ENCODE peak calls at places on chromosomes 6 and 20, in six cellular contexts. K, P, I, G, Z and Y are unnamed samples.

GRCh38 chr6:25670208-25670607 is 18.2 kb downstream of the SCGN start:
- DNase-seq in G (no peak), K (no peak), I (no peak), P (no peak), Z (no peak), Y (no peak)

GRCh38 chr6:29227235-29227634 is 56.5 kb downstream of the OR2J2 start:
- DNase-seq in I (no peak), K (no peak), G (no peak), P (no peak), Z (no peak), Y (no peak)

GRCh38 chr6:57265755-57266221 is 43.7 kb upstream of the RAB23 start:
- DNase-seq in P (no peak), Z (peak), I (no peak), G (peak), K (no peak), Y (no peak)

GRCh38 chr6:90175627-90176538 is 120.8 kb downstream of the BACH2 start:
- DNase-seq in P (no peak), Z (no peak), G (no peak), K (no peak), I (peak), Y (no peak)

GRCh38 chr6:169188051-169188863 is 65.4 kb downstream of the THBS2 start:
- DNase-seq in K (no peak), Z (peak), P (peak), G (peak), I (no peak), Y (peak)

GRCh38 chr20:44074252-44075151 is 112.5 kb downstream of the JPH2 start:
- DNase-seq in G (peak), K (no peak), P (no peak), I (no peak), Z (peak), Y (peak)

GRCh38 chr6:144659202-144659731 is 374.1 kb downstream of the UTRN start:
- DNase-seq in K (peak), G (no peak), Z (peak), I (peak), P (no peak), Y (no peak)

GRCh38 chr20:21303872-21304586 is 898 bp downstream of the XRN2 start:
- DNase-seq in Z (peak), G (no peak), P (no peak), I (no peak), K (no peak), Y (no peak)

GRCh38 chr6:14309516-14309915 is 191.9 kb downstream of the CD83 start:
- DNase-seq in Z (no peak), I (no peak), P (no peak), G (no peak), K (no peak), Y (no peak)

GRCh38 chr6:131754715-131755567 is 44.1 kb upstream of the CTAGE9 start:
- DNase-seq in G (peak), K (no peak), Z (no peak), I (no peak), P (no peak), Y (no peak)

GRCh38 chr6:134515976-134516375 is 198.1 kb upstream of the SGK1 start:
- DNase-seq in I (no peak), K (no peak), Z (no peak), P (no peak), G (no peak), Y (no peak)

GRCh38 chr20:49404461-49404860 is 78.0 kb downstream of the KCNB1 start:
- DNase-seq in P (no peak), I (no peak), Z (no peak), G (no peak), K (no peak), Y (no peak)

GRCh38 chr6:24925661-24926060 is 10.1 kb downstream of the RIPOR2 start:
- DNase-seq in K (no peak), G (no peak), Z (no peak), I (no peak), P (no peak), Y (no peak)